ENCODE peak calls at places on chromosomes 12 and 14, in four cellular contexts. One of them, this sample, is unnamed.

GRCh38 chr14:59017285-59017965 is 171.0 kb upstream of the DAAM1 start:
- DNase-seq in psoas muscle: no peak
- DNase-seq in left ventricle myocardium inferior: no peak
- DNase-seq in HCT116: no peak
- DNase-seq in this sample: no peak

GRCh38 chr12:29346764-29347421 is 34.1 kb downstream of the ERGIC2 start:
- DNase-seq in psoas muscle: no peak
- DNase-seq in left ventricle myocardium inferior: no peak
- DNase-seq in HCT116: no peak
- DNase-seq in this sample: no peak

GRCh38 chr12:85448548-85449139 is 168.6 kb downstream of the ALX1 start:
- DNase-seq in HCT116: no peak
- DNase-seq in left ventricle myocardium inferior: no peak
- DNase-seq in psoas muscle: no peak
- DNase-seq in this sample: no peak

GRCh38 chr12:131129839-131130238 is 176.1 kb downstream of the ADGRD1 start:
- DNase-seq in psoas muscle: no peak
- DNase-seq in left ventricle myocardium inferior: no peak
- DNase-seq in HCT116: no peak
- DNase-seq in this sample: peak; percentile 58

GRCh38 chr12:105569886-105570285 is 239.4 kb downstream of the C12orf75 start:
- DNase-seq in left ventricle myocardium inferior: no peak
- DNase-seq in psoas muscle: no peak
- DNase-seq in HCT116: no peak
- DNase-seq in this sample: no peak

GRCh38 chr14:68768316-68768715 is 24.6 kb downstream of the ZFP36L1 start:
- DNase-seq in left ventricle myocardium inferior: no peak
- DNase-seq in psoas muscle: no peak
- DNase-seq in HCT116: no peak
- DNase-seq in this sample: no peak

GRCh38 chr12:89950421-89950820 is 241.8 kb upstream of the ATP2B1 start:
- DNase-seq in left ventricle myocardium inferior: no peak
- DNase-seq in psoas muscle: no peak
- DNase-seq in HCT116: no peak
- DNase-seq in this sample: no peak

GRCh38 chr12:109092484-109093021 is 719 bp downstream of the ALKBH2 start:
- DNase-seq in left ventricle myocardium inferior: no peak
- DNase-seq in psoas muscle: no peak
- DNase-seq in HCT116: no peak
- DNase-seq in this sample: no peak

GRCh38 chr12:128916425-128916824 is 63.1 kb downstream of the GLT1D1 start:
- DNase-seq in psoas muscle: no peak
- DNase-seq in left ventricle myocardium inferior: no peak
- DNase-seq in HCT116: no peak
- DNase-seq in this sample: no peak

GRCh38 chr12:15364221-15365170 is 42.2 kb downstream of the PTPRO start:
- DNase-seq in left ventricle myocardium inferior: no peak
- DNase-seq in psoas muscle: no peak
- DNase-seq in HCT116: no peak
- DNase-seq in this sample: no peak

GRCh38 chr12:48961801-48962200 is 4.5 kb upstream of the ARF3 start:
- DNase-seq in psoas muscle: no peak
- DNase-seq in HCT116: no peak
- DNase-seq in left ventricle myocardium inferior: no peak
- DNase-seq in this sample: no peak

GRCh38 chr12:48966177-48966890 is 5.2 kb downstream of the WNT10B start:
- DNase-seq in psoas muscle: no peak
- DNase-seq in left ventricle myocardium inferior: no peak
- DNase-seq in HCT116: no peak
- DNase-seq in this sample: no peak

GRCh38 chr12:48968467-48968866 is 3.1 kb downstream of the WNT10B start:
- DNase-seq in psoas muscle: no peak
- DNase-seq in HCT116: no peak
- DNase-seq in left ventricle myocardium inferior: no peak
- DNase-seq in this sample: no peak

GRCh38 chr12:48968004-48968403 is 3.5 kb downstream of the WNT10B start:
- DNase-seq in HCT116: no peak
- DNase-seq in psoas muscle: no peak
- DNase-seq in left ventricle myocardium inferior: no peak
- DNase-seq in this sample: no peak

DNA sequence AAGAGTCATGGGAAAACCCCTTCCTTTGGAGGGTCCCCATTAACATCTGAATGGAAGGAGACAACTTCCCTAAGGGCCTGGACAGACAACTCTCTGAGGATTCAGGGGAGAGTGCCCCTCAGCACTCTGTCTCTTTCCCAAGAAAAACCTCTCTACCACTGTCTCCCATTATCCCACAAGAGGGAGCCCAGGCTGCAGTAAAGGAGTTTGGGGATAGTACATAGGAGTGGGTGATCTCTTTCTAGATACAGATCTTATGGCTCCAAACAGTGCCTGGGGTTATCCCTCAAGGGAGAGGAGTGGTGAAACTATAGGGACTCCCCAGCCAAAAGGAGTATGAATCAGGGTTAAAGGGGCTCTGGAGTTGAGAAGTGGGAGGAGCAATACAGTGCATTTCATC is 6.1 kb downstream of the WNT10B start:
- DNase-seq in left ventricle myocardium inferior: no peak
- DNase-seq in HCT116: no peak
- DNase-seq in psoas muscle: no peak
- DNase-seq in this sample: no peak
- TF ChIP-seq CTCF in left ventricle myocardium inferior: peak; percentile 21
- TF ChIP-seq CTCF in HCT116: peak; percentile 40
- TF ChIP-seq CTCF in psoas muscle: peak; percentile 17
- TF ChIP-seq CTCF in this sample: no peak

GRCh38 chr14:76376001-76376404 is at the start of gene ESRRB:
- DNase-seq in psoas muscle: no peak
- DNase-seq in left ventricle myocardium inferior: no peak
- DNase-seq in HCT116: peak; percentile 65
- DNase-seq in this sample: no peak
- H3K4me3 ChIP-seq in psoas muscle: peak within 1 kb of the TSS; percentile 53
- H3K4me3 ChIP-seq in left ventricle myocardium inferior: peak within 1 kb of the TSS; percentile 54
- H3K4me3 ChIP-seq in HCT116: peak within 1 kb of the TSS; percentile 66
- H3K4me3 ChIP-seq in this sample: no peak within 1 kb of the TSS

DNA sequence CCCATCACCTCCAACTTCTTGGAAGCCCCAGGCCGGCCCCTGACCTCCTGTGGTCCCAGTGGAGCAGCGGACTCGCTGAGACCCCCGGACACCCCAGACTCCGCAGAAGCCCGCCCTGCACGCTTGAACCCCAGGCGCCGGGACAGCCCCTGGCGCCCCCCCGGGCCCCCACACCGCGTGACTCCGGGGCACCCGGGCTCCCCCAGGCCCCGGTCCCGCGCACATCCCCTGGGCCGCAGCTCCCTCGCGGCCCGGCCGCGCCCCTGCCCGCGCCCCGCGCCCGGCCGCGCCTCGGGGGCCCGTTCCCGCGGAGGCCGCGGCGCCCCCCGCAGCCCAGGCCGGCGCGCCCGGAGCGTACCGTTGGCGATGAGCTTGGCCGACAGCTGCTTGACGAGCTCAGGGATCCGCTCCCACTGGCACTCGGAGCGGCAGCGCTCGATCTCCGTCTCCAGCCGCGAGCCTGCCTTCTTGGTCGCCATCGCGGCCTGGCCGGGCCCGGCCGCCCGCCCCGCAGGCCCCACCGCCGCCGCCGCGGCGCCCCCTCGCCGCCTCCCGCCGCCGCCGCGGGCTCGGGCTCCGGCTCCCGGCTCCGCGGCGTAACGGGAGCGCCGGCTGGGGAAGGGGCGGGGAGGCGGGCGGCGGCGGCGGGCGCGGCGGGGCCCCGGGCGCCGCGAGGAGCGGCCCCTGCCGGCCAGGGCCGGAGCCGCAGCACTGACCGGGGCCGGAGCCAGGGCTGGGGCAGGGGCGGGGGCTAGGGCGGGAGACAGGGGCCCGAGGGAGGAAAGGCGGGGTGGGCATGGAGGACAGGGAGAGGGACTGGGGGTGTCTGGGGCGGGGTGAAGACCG is at the start of gene TTC7B:
- DNase-seq in left ventricle myocardium inferior: peak; percentile 62
- DNase-seq in psoas muscle: peak; percentile 57
- DNase-seq in HCT116: no peak
- DNase-seq in this sample: no peak
- TF ChIP-seq CTCF in left ventricle myocardium inferior: peak; percentile 37
- TF ChIP-seq CTCF in psoas muscle: peak; percentile 35
- TF ChIP-seq CTCF in HCT116: no peak
- TF ChIP-seq CTCF in this sample: no peak

DNA sequence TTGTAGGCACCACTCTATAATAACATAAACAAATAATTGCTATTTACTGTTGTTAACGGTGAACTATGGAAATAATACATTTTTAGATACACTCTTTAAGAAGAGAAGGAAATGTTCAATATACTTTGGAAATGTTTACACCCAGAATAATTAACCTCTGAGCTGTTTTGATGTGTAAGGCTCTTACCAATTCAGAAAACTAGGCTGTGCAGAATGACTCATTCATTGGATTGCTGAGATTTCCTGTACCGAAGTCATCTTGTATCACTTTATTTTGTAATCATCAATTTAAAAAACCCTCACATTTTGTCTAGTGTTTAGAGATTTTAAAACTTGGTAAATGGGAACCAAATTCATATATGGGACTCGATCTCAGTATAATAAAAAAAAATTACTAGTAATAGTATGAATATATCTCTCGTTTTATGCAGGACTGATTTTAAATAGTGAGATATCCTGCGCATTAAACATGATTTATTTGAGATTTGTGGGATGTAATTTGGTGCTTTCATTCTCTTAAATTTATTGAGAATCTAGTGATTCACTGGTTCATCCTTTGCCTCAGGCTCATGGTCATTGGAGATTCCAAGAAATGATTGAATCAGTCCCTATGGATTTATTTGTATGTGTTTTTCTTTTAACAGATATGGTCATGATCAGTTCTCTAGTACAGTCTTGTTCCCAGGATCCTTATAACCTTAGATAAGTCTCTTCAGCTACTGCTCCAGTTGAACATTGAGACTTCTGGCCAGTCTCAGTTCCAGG is 3.9 kb downstream of the SAMD4A start:
- DNase-seq in psoas muscle: no peak
- DNase-seq in left ventricle myocardium inferior: no peak
- DNase-seq in HCT116: no peak
- DNase-seq in this sample: no peak
- H3K4me3 ChIP-seq in psoas muscle: peak overlapping the region; percentile 5
- H3K4me3 ChIP-seq in left ventricle myocardium inferior: peak overlapping the region; percentile 89
- H3K4me3 ChIP-seq in HCT116: no peak overlapping the region
- H3K4me3 ChIP-seq in this sample: no peak overlapping the region

GRCh38 chr14:22163051-22163450 is 426.0 kb downstream of the DAD1 start:
- DNase-seq in left ventricle myocardium inferior: no peak
- DNase-seq in psoas muscle: no peak
- DNase-seq in HCT116: no peak
- DNase-seq in this sample: no peak
- TF ChIP-seq CTCF in left ventricle myocardium inferior: peak; percentile 28
- TF ChIP-seq CTCF in psoas muscle: no peak
- TF ChIP-seq CTCF in HCT116: peak; percentile 44
- TF ChIP-seq CTCF in this sample: no peak

This sample was measured in lower leg skin.